ENCODE peak calls at places on chromosomes 1 and 21, in eight cellular contexts. I is cardiac fibroblast, F is Calu3, J is upper lobe of left lung, O is left ventricle myocardium inferior, A is mesothelial cell of epicardium, P is GM12865, H is stomach. R is an unnamed sample.
A peak's percentile ranks its signal among the peaks of the same experiment; 100 is the strongest.

GRCh38 chr1:155184835-155185782 is 11.5 kb downstream of the TRIM46 start:
- DNase-seq in I (no peak), F (peak; percentile 58), J (peak; percentile 85), O (peak; percentile 47), A (no peak), P (peak; percentile 82), H (peak; percentile 93), R (no peak)

GRCh38 chr1:51506537-51506936 is 12.5 kb downstream of the EPS15 start:
- DNase-seq in I (peak; percentile 93), F (no peak), J (no peak), O (no peak), A (no peak), P (peak; percentile 85), H (no peak), R (no peak)

GRCh38 chr1:157202331-157202730 is 64.1 kb upstream of the ETV3 start:
- DNase-seq in I (no peak), F (no peak), J (no peak), O (no peak), A (no peak), P (no peak), H (no peak), R (no peak)

GRCh38 chr1:184563308-184563707 is 176.5 kb downstream of the C1orf21 start:
- DNase-seq in I (peak; percentile 64), F (peak; percentile 18), J (no peak), O (no peak), A (no peak), P (peak; percentile 41), H (no peak), R (no peak)

GRCh38 chr1:40628903-40629292 is 36.6 kb downstream of the RIMS3 start:
- DNase-seq in I (no peak), F (no peak), J (no peak), O (no peak), A (no peak), P (no peak), H (no peak), R (no peak)

GRCh38 chr1:151547900-151548230 is 7.8 kb downstream of the TUFT1 start:
- DNase-seq in I (no peak), F (no peak), J (no peak), O (no peak), A (no peak), P (no peak), H (no peak), R (no peak)

GRCh38 chr21:39661121-39661520 is 48.4 kb downstream of the B3GALT5 start:
- DNase-seq in I (no peak), F (no peak), J (no peak), O (no peak), A (no peak), P (no peak), H (no peak), R (no peak)

GRCh38 chr1:106748581-106748980 is 307.9 kb upstream of the PRMT6 start:
- DNase-seq in I (no peak), F (no peak), J (no peak), O (no peak), A (no peak), P (no peak), H (no peak), R (no peak)

GRCh38 chr1:223707270-223708000 is 4.9 kb upstream of the CAPN2 start:
- DNase-seq in I (peak; percentile 99), F (peak; percentile 83), J (no peak), O (peak; percentile 50), A (no peak), P (no peak), H (peak; percentile 72), R (no peak)

GRCh38 chr1:54139711-54140110 is 13.1 kb downstream of the CDCP2 start:
- DNase-seq in I (no peak), F (no peak), J (no peak), O (no peak), A (no peak), P (no peak), H (no peak), R (no peak)

GRCh38 chr1:54142146-54142900 is 10.5 kb downstream of the CDCP2 start:
- DNase-seq in I (no peak), F (no peak), J (no peak), O (no peak), A (no peak), P (no peak), H (no peak), R (no peak)

GRCh38 chr1:54149734-54150133 is 3.1 kb downstream of the CDCP2 start:
- DNase-seq in I (no peak), F (no peak), J (no peak), O (no peak), A (no peak), P (no peak), H (no peak), R (no peak)

GRCh38 chr1:54138994-54139393 is 13.8 kb downstream of the CDCP2 start:
- DNase-seq in I (no peak), F (no peak), J (no peak), O (no peak), A (no peak), P (no peak), H (no peak), R (no peak)

DNA sequence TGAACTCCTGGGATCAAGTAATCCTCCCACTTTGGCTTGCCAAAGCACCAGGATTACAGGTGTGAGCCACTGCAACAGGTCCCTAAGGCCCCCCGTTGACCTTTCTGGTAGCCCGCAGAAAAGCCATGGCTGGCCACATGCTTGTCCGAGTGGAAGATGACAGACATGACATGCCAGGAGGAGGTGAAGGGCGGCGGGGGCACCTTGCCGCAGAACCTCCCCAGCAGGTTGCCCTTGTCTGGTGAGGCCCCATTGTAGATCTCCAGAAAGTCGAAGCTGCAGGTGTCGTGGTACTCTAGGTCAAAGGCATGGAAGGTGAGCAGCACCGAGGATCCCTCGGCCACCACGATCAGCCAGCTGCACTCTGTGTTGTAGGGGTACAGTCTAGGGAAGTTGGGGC is 8.4 kb downstream of the CDCP2 start:
- DNase-seq in I (no peak), F (no peak), J (no peak), O (no peak), A (no peak), P (no peak), H (no peak), R (no peak)
- TF ChIP-seq CTCF in I (no peak), F (no peak), J (no peak), O (no peak), A (no peak), P (no peak), H (no peak), R (no peak)

DNA sequence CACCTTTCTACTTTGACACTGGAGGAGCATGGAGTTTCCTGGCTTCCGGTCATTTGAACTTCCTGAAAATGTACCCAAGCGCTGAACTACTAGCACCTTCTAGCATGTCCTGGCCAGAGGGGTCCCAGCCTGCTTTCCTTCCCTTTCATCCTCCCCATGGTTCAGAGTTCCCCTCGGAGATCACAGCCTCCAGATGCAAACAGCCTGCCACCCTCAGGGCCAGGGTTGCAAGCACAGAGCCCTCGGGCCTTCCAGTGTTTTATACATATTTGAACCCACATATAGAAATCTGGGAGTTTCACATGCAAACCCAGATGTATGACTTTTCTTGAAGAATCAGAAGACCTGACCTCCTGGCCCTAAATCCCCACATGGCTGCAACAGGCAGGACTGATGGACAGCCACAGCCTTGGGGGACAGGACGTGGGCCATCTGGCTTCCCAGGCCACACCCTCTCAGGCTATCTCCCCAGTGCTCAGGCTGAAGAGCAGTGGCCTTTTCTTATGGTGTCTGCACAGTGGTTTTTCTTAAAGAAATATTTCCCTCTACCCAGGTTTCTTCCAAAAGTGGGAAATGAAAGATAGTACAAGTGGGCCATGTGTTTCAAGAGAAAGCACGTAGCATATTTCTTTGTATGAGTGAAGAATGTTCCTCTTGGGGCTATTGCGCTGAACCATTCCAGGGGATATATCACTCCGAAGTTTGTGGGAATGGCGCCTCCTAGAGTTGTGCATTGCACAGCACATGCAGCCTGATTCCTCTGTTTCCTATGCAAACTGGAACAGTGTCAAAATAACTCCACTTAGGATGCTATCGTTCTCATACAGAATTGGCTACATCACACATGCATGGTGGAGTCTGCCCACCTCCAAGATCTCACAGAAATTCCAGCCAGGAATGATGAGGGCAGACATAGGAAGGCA is 232.0 kb upstream of the VAMP3 start:
- DNase-seq in I (no peak), F (no peak), J (no peak), O (no peak), A (no peak), P (no peak), H (no peak), R (no peak)
- TF ChIP-seq CTCF in I (no peak), F (no peak), J (no peak), O (no peak), A (no peak), P (no peak), H (no peak), R (peak; percentile 64)

GRCh38 chr1:1306661-1307260 is 969 bp downstream of the ACAP3 start:
- DNase-seq in I (peak; percentile 30), F (no peak), J (peak; percentile 62), O (no peak), A (no peak), P (no peak), H (no peak), R (no peak)

GRCh38 chr1:1303736-1304135 is 4.0 kb downstream of the ACAP3 start:
- DNase-seq in I (no peak), F (no peak), J (peak; percentile 25), O (no peak), A (no peak), P (no peak), H (no peak), R (no peak)

GRCh38 chr1:1304331-1305299 is 3.1 kb downstream of the ACAP3 start:
- DNase-seq in I (peak; percentile 79), F (no peak), J (peak; percentile 81), O (peak; percentile 80), A (peak; percentile 84), P (no peak), H (peak; percentile 51), R (no peak)

GRCh38 chr1:1306070-1306660 is 1.6 kb downstream of the ACAP3 start:
- DNase-seq in I (no peak), F (no peak), J (peak; percentile 48), O (no peak), A (no peak), P (peak; percentile 45), H (no peak), R (no peak)

DNA sequence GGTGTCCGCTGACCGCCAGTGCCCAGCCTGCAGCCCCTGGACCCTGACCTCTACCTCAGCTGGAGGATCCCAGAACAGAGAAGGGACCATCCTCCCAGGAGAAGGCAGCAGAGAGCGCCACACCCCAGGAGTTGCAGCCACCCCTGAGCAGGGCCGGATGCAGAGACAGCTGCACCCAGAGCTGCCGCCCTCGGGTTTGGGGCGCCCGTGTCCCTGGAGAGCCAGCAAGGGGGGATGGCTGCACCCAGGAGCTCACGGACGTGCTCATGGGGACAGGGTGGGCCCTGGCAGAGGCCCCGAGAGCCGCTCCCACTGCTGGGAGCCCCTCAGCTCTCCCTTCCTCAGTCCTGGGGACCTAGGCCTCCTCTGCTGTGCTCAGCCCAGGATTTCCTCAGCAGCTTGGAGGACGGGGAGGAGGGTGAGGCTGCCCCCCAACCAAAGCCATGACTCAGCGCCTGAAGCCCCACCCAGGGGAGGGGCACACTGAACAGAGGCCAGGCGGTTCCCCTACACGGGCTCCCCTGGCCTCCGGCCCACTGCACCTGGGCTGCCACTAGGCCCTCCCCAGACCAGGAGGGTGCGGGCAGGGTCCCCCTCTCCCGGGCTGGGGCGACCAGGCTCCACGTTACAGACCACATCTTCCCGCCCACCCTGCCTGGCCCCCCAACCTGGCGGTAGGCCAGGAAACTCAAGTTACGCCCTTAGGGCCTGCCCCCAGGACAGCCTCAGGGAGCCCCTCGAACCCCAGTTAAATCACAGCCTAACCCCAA is 2.2 kb downstream of the ACAP3 start:
- DNase-seq in I (peak; percentile 79), F (peak; percentile 66), J (peak; percentile 85), O (peak; percentile 75), A (no peak), P (peak; percentile 72), H (peak; percentile 79), R (no peak)
- TF ChIP-seq CTCF in I (no peak), F (no peak), J (no peak), O (no peak), A (no peak), P (peak; percentile 17), H (no peak), R (no peak)

GRCh38 chr1:84789014-84789413 is 98.8 kb upstream of the SSX2IP start:
- DNase-seq in I (no peak), F (no peak), J (no peak), O (no peak), A (no peak), P (no peak), H (no peak), R (no peak)
- TF ChIP-seq CTCF in I (no peak), F (no peak), J (no peak), O (no peak), A (no peak), P (no peak), H (no peak), R (no peak)

R was measured in type B pancreatic cell.